ENCODE peak calls at places on chromosome 21, in seven cellular contexts. U is mesenchymal stem cell, W is H9, E is mesendoderm, D is trophoblast cell, Q is neuronal stem cell, Z is H1. N is an unnamed sample.

GRCh38 chr21:44052071-44052829 is 40.1 kb downstream of the TRAPPC10 start:
- DNase-seq in W (no peak), D (no peak), Q (no peak), U (peak; percentile 62), Z (no peak), E (no peak), N (peak; percentile 22)

GRCh38 chr21:29670228-29670627 is 269.6 kb downstream of the GRIK1 start:
- DNase-seq in D (no peak), U (no peak), Q (no peak), E (no peak), W (no peak), Z (no peak), N (no peak)

GRCh38 chr21:17921579-17922530 is 102.7 kb upstream of the C21orf91 start:
- DNase-seq in E (peak; percentile 14), U (peak; percentile 75), Q (no peak), W (no peak), D (no peak), Z (no peak), N (peak; percentile 65)

GRCh38 chr21:20997633-20998455 is at the start of gene NCAM2:
- DNase-seq in E (peak; percentile 90), Z (no peak), D (peak; percentile 41), Q (peak; percentile 82), W (peak; percentile 83), U (peak; percentile 64), N (peak; percentile 76)

GRCh38 chr21:25670726-25671125 is 31.7 kb downstream of the JAM2 start:
- DNase-seq in Z (no peak), E (no peak), U (no peak), W (no peak), D (no peak), Q (no peak), N (peak; percentile 30)

GRCh38 chr21:34582506-34583150 is 32.3 kb downstream of the RCAN1 start:
- DNase-seq in W (peak; percentile 39), D (peak; percentile 32), E (peak; percentile 72), Z (no peak), Q (peak; percentile 14), U (peak; percentile 68), N (peak; percentile 65)

GRCh38 chr21:36647279-36648093 is 51.4 kb upstream of the SIM2 start:
- DNase-seq in D (peak; percentile 8), U (peak; percentile 61), W (peak; percentile 57), E (peak; percentile 94), Q (no peak), Z (no peak), N (peak; percentile 48)

GRCh38 chr21:29334717-29335428 is 36.2 kb downstream of the BACH1 start:
- DNase-seq in Z (no peak), U (peak; percentile 56), D (no peak), W (no peak), E (no peak), Q (no peak), N (peak; percentile 78)

GRCh38 chr21:41508415-41509205 is 652 bp upstream of the TMPRSS2 start:
- DNase-seq in Q (no peak), U (no peak), D (no peak), W (no peak), E (peak; percentile 17), Z (no peak), N (no peak)

GRCh38 chr21:29299046-29299905 is 554 bp downstream of the BACH1 start:
- DNase-seq in D (peak; percentile 59), W (no peak), U (peak; percentile 70), Q (peak; percentile 49), Z (no peak), E (peak; percentile 61), N (peak; percentile 65)

GRCh38 chr21:40143822-40144525 is 276.7 kb downstream of the PCP4 start:
- DNase-seq in U (peak; percentile 2), Z (no peak), Q (peak; percentile 68), E (peak; percentile 52), D (peak; percentile 66), W (peak; percentile 49), N (peak; percentile 18)

GRCh38 chr21:26007911-26008579 is 162.5 kb downstream of the APP start:
- DNase-seq in U (peak; percentile 71), Q (no peak), E (no peak), Z (no peak), D (no peak), W (no peak), N (peak; percentile 24)

GRCh38 chr21:44444286-44444931 is 10.9 kb upstream of the LRRC3 start:
- DNase-seq in U (no peak), W (peak; percentile 76), D (no peak), Z (no peak), Q (no peak), E (peak; percentile 72), N (no peak)

GRCh38 chr21:34639882-34640788 is 25.2 kb upstream of the RCAN1 start:
- DNase-seq in D (no peak), U (peak; percentile 35), W (no peak), Q (no peak), E (peak; percentile 50), Z (no peak), N (peak; percentile 13)

GRCh38 chr21:44293551-44294231 is 6.2 kb upstream of the PFKL start:
- DNase-seq in E (no peak), D (no peak), Z (no peak), Q (no peak), W (no peak), U (no peak), N (no peak)

GRCh38 chr21:32844653-32845443 is 73.3 kb upstream of the PAXBP1 start:
- DNase-seq in W (no peak), Z (no peak), U (peak; percentile 14), D (peak; percentile 82), E (peak; percentile 16), Q (no peak), N (peak; percentile 43)

GRCh38 chr21:44199448-44199847 is 41.3 kb downstream of the ICOSLG start:
- DNase-seq in W (peak; percentile 68), D (no peak), E (peak; percentile 44), Q (no peak), Z (no peak), U (no peak), N (no peak)

GRCh38 chr21:38531142-38531541 is 32.9 kb upstream of the ERG start:
- DNase-seq in E (no peak), D (no peak), W (no peak), U (no peak), Q (no peak), Z (no peak), N (no peak)

GRCh38 chr21:25983745-25984144 is 186.8 kb downstream of the APP start:
- DNase-seq in Q (no peak), D (no peak), E (peak; percentile 39), U (no peak), Z (no peak), W (no peak), N (no peak)

GRCh38 chr21:37758997-37759396 is 157.3 kb downstream of the KCNJ6 start:
- DNase-seq in U (peak; percentile 65), D (peak; percentile 66), W (peak; percentile 79), Q (peak; percentile 17), E (peak; percentile 74), Z (peak; percentile 38), N (peak; percentile 62)

GRCh38 chr21:17602874-17603273 is 9.8 kb downstream of the BTG3 start:
- DNase-seq in Q (no peak), Z (no peak), W (no peak), E (no peak), D (no peak), U (peak; percentile 18), N (peak; percentile 74)

GRCh38 chr21:34691396-34692032 is 22.7 kb downstream of the CLIC6 start:
- DNase-seq in W (no peak), U (no peak), E (no peak), Q (no peak), Z (no peak), D (no peak), N (no peak)

GRCh38 chr21:17003221-17003620 is 509.6 kb upstream of the CXADR start:
- DNase-seq in U (peak; percentile 20), E (peak; percentile 82), Q (no peak), Z (no peak), W (no peak), D (no peak), N (peak; percentile 61)

GRCh38 chr21:42665484-42665883 is 12.1 kb downstream of the PDE9A start:
- DNase-seq in E (no peak), W (no peak), Q (no peak), Z (no peak), D (no peak), U (no peak), N (no peak)
- H3K23ac ChIP-seq in E (no peak overlapping the region), W (no peak overlapping the region), Q (peak overlapping the region; percentile 5), Z (no peak overlapping the region), D (no peak overlapping the region), U (no peak overlapping the region), N (no peak overlapping the region)

GRCh38 chr21:22062472-22063139 is 1064.4 kb downstream of the NCAM2 start:
- DNase-seq in Q (no peak), Z (no peak), W (no peak), E (no peak), U (no peak), D (no peak), N (no peak)
- H3K23ac ChIP-seq in Q (no peak overlapping the region), Z (no peak overlapping the region), W (no peak overlapping the region), E (no peak overlapping the region), U (no peak overlapping the region), D (no peak overlapping the region), N (no peak overlapping the region)

GRCh38 chr21:45457832-45458172 is 52.8 kb downstream of the COL18A1 start:
- DNase-seq in U (no peak), Z (no peak), W (no peak), D (no peak), Q (no peak), E (no peak), N (no peak)

GRCh38 chr21:45456836-45457160 is 51.8 kb downstream of the COL18A1 start:
- DNase-seq in Q (no peak), U (no peak), Z (no peak), E (no peak), W (no peak), D (no peak), N (no peak)

GRCh38 chr21:45456014-45456835 is 51.3 kb downstream of the COL18A1 start:
- DNase-seq in U (no peak), E (no peak), W (no peak), Q (no peak), D (no peak), Z (no peak), N (no peak)

GRCh38 chr21:45458281-45459170 is 53.6 kb downstream of the COL18A1 start:
- DNase-seq in W (no peak), D (no peak), Q (no peak), Z (no peak), U (no peak), E (no peak), N (no peak)

DNA sequence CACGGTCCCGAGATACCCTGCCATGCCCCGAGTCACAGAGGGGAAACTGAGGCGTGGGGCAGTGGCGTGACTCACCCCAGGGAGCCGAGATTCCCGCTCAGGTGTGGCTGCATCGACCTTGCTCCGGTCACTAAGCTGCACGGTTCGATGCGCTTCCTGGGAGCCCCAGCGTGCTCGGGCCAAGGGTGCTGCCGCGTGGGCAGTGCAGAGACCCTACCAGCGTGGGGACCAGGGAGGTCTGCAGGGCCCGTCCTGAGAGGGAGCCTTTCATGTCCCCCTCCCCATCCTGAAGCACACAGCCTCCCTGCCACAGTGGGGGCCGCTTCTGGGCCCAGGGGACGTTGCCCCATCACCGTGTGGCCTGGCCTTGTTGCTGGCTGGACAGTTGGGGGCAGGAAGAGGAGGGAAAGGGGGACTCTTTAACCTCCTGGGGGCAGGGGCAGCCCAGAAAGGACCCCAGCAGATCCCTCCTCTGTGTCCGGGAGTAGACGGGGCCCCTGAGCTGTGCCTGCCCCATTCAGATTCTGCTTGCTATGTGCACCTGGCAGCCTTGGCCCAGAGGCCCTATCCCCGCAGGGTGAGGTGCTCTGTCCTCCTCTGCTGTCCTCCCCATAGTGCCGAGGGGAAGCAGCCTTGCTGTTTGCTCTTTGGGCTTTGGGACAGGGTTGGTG is 52.3 kb downstream of the COL18A1 start:
- DNase-seq in D (no peak), Q (no peak), W (no peak), U (no peak), Z (no peak), E (no peak), N (no peak)
- H3K23ac ChIP-seq in D (no peak overlapping the region), Q (peak overlapping the region; percentile 56), W (no peak overlapping the region), U (no peak overlapping the region), Z (no peak overlapping the region), E (no peak overlapping the region), N (no peak overlapping the region)

GRCh38 chr21:27823652-27824201 is 856.8 kb upstream of the ADAMTS5 start:
- DNase-seq in E (no peak), W (no peak), D (no peak), Z (no peak), Q (no peak), U (no peak), N (no peak)
- H3K23ac ChIP-seq in E (no peak overlapping the region), W (no peak overlapping the region), D (no peak overlapping the region), Z (no peak overlapping the region), Q (no peak overlapping the region), U (no peak overlapping the region), N (peak overlapping the region; percentile 54)